ENCODE peak calls at places on chromosomes 16 and 17, in seven cellular contexts. One of them, this sample, is unnamed.

GRCh38 chr17:76753061-76753961 is 15.4 kb downstream of the MFSD11 start:
- DNase-seq in A549: no peak
- DNase-seq in effector memory CD4-positive, alpha-beta T cell: no peak
- DNase-seq in CD8-positive, alpha-beta memory T cell: no peak
- DNase-seq in heart right ventricle: no peak
- DNase-seq in mesendoderm: no peak
- DNase-seq in sigmoid colon: no peak
- DNase-seq in this sample: no peak

GRCh38 chr17:81532490-81533287 is 4.5 kb downstream of the FSCN2 start:
- DNase-seq in A549: no peak
- DNase-seq in effector memory CD4-positive, alpha-beta T cell: no peak
- DNase-seq in CD8-positive, alpha-beta memory T cell: no peak
- DNase-seq in heart right ventricle: no peak
- DNase-seq in mesendoderm: no peak
- DNase-seq in sigmoid colon: no peak
- DNase-seq in this sample: no peak

GRCh38 chr16:72308396-72308795 is 136.4 kb upstream of the PMFBP1 start:
- DNase-seq in A549: no peak
- DNase-seq in effector memory CD4-positive, alpha-beta T cell: no peak
- DNase-seq in CD8-positive, alpha-beta memory T cell: no peak
- DNase-seq in heart right ventricle: no peak
- DNase-seq in mesendoderm: no peak
- DNase-seq in sigmoid colon: no peak
- DNase-seq in this sample: no peak

GRCh38 chr17:28982191-28982793 is 23.5 kb downstream of the SEZ6 start:
- DNase-seq in A549: no peak
- DNase-seq in effector memory CD4-positive, alpha-beta T cell: peak; percentile 55
- DNase-seq in CD8-positive, alpha-beta memory T cell: peak; percentile 53
- DNase-seq in heart right ventricle: peak; percentile 43
- DNase-seq in mesendoderm: peak; percentile 49
- DNase-seq in sigmoid colon: no peak
- DNase-seq in this sample: no peak

GRCh38 chr17:29640981-29641642 is 18.4 kb upstream of the CORO6 start:
- DNase-seq in A549: no peak
- DNase-seq in effector memory CD4-positive, alpha-beta T cell: no peak
- DNase-seq in CD8-positive, alpha-beta memory T cell: no peak
- DNase-seq in heart right ventricle: peak; percentile 35
- DNase-seq in mesendoderm: no peak
- DNase-seq in sigmoid colon: no peak
- DNase-seq in this sample: no peak

GRCh38 chr16:7083086-7083485 is 249.6 kb upstream of the RBFOX1 start:
- DNase-seq in A549: no peak
- DNase-seq in effector memory CD4-positive, alpha-beta T cell: no peak
- DNase-seq in CD8-positive, alpha-beta memory T cell: no peak
- DNase-seq in heart right ventricle: no peak
- DNase-seq in mesendoderm: no peak
- DNase-seq in sigmoid colon: no peak
- DNase-seq in this sample: no peak

GRCh38 chr16:35552763-35553162 is 2093.4 kb downstream of the TP53TG3F start:
- DNase-seq in A549: no peak
- DNase-seq in effector memory CD4-positive, alpha-beta T cell: no peak
- DNase-seq in CD8-positive, alpha-beta memory T cell: no peak
- DNase-seq in heart right ventricle: no peak
- DNase-seq in mesendoderm: no peak
- DNase-seq in sigmoid colon: no peak
- DNase-seq in this sample: no peak

GRCh38 chr17:45666641-45667040 is 117.5 kb upstream of the CRHR1 start:
- DNase-seq in A549: no peak
- DNase-seq in effector memory CD4-positive, alpha-beta T cell: no peak
- DNase-seq in CD8-positive, alpha-beta memory T cell: no peak
- DNase-seq in heart right ventricle: no peak
- DNase-seq in mesendoderm: no peak
- DNase-seq in sigmoid colon: no peak
- DNase-seq in this sample: no peak

GRCh38 chr17:65183736-65184135 is 46.6 kb downstream of the RGS9 start:
- DNase-seq in A549: peak; percentile 35
- DNase-seq in effector memory CD4-positive, alpha-beta T cell: no peak
- DNase-seq in CD8-positive, alpha-beta memory T cell: no peak
- DNase-seq in heart right ventricle: no peak
- DNase-seq in mesendoderm: peak; percentile 98
- DNase-seq in sigmoid colon: no peak
- DNase-seq in this sample: peak; percentile 31

GRCh38 chr17:41131979-41132378 is 8.0 kb upstream of the KRTAP4-12 start:
- DNase-seq in A549: no peak
- DNase-seq in effector memory CD4-positive, alpha-beta T cell: no peak
- DNase-seq in CD8-positive, alpha-beta memory T cell: no peak
- DNase-seq in heart right ventricle: no peak
- DNase-seq in mesendoderm: no peak
- DNase-seq in sigmoid colon: no peak
- DNase-seq in this sample: no peak

GRCh38 chr16:67546761-67547422 is 15.4 kb upstream of the CTCF start:
- DNase-seq in A549: peak; percentile 85
- DNase-seq in effector memory CD4-positive, alpha-beta T cell: peak; percentile 65
- DNase-seq in CD8-positive, alpha-beta memory T cell: peak; percentile 67
- DNase-seq in heart right ventricle: peak; percentile 72
- DNase-seq in mesendoderm: peak; percentile 86
- DNase-seq in sigmoid colon: peak; percentile 85
- DNase-seq in this sample: peak; percentile 58

GRCh38 chr17:29931253-29931932 is 1.4 kb upstream of the SSH2 start:
- DNase-seq in A549: peak; percentile 67
- DNase-seq in effector memory CD4-positive, alpha-beta T cell: peak; percentile 59
- DNase-seq in CD8-positive, alpha-beta memory T cell: peak; percentile 50
- DNase-seq in heart right ventricle: peak; percentile 71
- DNase-seq in mesendoderm: peak; percentile 62
- DNase-seq in sigmoid colon: peak; percentile 81
- DNase-seq in this sample: peak; percentile 62

GRCh38 chr16:78744796-78745464 is 645.5 kb downstream of the WWOX start:
- DNase-seq in A549: no peak
- DNase-seq in effector memory CD4-positive, alpha-beta T cell: no peak
- DNase-seq in CD8-positive, alpha-beta memory T cell: no peak
- DNase-seq in heart right ventricle: no peak
- DNase-seq in mesendoderm: no peak
- DNase-seq in sigmoid colon: no peak
- DNase-seq in this sample: no peak

GRCh38 chr16:56871172-56871593 is 6.2 kb downstream of the SLC12A3 start:
- DNase-seq in A549: no peak
- DNase-seq in effector memory CD4-positive, alpha-beta T cell: no peak
- DNase-seq in CD8-positive, alpha-beta memory T cell: no peak
- DNase-seq in heart right ventricle: no peak
- DNase-seq in mesendoderm: no peak
- DNase-seq in sigmoid colon: no peak
- DNase-seq in this sample: peak; percentile 66

GRCh38 chr16:60792437-60792836 is 1243.8 kb downstream of the CDH8 start:
- DNase-seq in A549: no peak
- DNase-seq in effector memory CD4-positive, alpha-beta T cell: no peak
- DNase-seq in CD8-positive, alpha-beta memory T cell: no peak
- DNase-seq in heart right ventricle: no peak
- DNase-seq in mesendoderm: no peak
- DNase-seq in sigmoid colon: no peak
- DNase-seq in this sample: no peak

GRCh38 chr16:82043680-82044584 is 8.9 kb downstream of the HSD17B2 start:
- DNase-seq in A549: no peak
- DNase-seq in effector memory CD4-positive, alpha-beta T cell: no peak
- DNase-seq in CD8-positive, alpha-beta memory T cell: no peak
- DNase-seq in heart right ventricle: no peak
- DNase-seq in mesendoderm: no peak
- DNase-seq in sigmoid colon: no peak
- DNase-seq in this sample: peak; percentile 74

GRCh38 chr17:17109896-17110295 is 67.6 kb downstream of the MPRIP start:
- DNase-seq in A549: no peak
- DNase-seq in effector memory CD4-positive, alpha-beta T cell: peak; percentile 21
- DNase-seq in CD8-positive, alpha-beta memory T cell: peak; percentile 34
- DNase-seq in heart right ventricle: no peak
- DNase-seq in mesendoderm: no peak
- DNase-seq in sigmoid colon: no peak
- DNase-seq in this sample: no peak

GRCh38 chr17:65078441-65079160 is 22.1 kb upstream of the GNA13 start:
- DNase-seq in A549: no peak
- DNase-seq in effector memory CD4-positive, alpha-beta T cell: no peak
- DNase-seq in CD8-positive, alpha-beta memory T cell: no peak
- DNase-seq in heart right ventricle: no peak
- DNase-seq in mesendoderm: no peak
- DNase-seq in sigmoid colon: peak; percentile 74
- DNase-seq in this sample: peak; percentile 72

GRCh38 chr16:67187175-67187900 is 2.6 kb downstream of the EXOC3L1 start:
- DNase-seq in A549: no peak
- DNase-seq in effector memory CD4-positive, alpha-beta T cell: no peak
- DNase-seq in CD8-positive, alpha-beta memory T cell: no peak
- DNase-seq in heart right ventricle: no peak
- DNase-seq in mesendoderm: no peak
- DNase-seq in sigmoid colon: no peak
- DNase-seq in this sample: no peak

DNA sequence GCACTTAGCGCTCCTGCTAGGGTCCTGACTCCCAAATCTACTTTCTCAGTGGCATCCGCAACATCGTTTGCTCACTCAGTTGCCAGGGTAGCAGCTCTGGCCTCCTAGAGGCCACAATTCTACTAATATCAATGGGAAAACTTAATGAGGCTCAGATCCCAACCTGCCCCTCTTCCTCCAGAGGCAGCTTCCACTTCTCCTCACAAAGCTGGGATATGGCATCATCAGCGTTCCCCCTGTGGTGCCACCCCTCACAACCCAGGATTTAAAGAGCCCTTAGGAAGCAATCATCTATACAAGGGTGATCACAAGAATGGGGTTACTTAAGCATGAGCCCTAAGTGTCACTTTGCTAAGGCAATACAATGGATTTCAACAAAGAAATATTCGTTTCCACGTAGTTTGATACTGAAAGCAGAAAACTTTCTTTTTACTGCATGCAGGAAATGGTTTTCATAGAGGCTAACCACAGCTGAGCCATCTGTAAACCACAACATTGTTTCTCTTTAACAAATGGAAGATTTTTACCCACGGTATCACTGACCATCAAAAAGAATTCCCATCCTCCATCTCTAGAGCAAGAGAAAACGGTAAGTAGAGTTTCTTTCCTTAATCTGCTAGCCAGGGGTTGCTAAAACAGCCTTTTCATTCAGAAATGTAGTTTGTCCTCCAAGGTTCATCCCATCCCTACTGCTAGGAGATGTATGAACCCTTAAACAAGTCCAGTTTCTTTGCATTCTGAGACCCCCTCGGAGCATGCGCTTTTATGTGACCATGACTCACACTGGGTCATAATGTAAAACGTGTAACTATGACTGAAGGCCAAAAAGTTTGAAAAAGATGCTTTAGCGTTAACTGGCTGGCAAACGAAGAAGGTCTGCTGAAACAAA is 68.3 kb upstream of the BCAR1 start:
- DNase-seq in A549: no peak
- DNase-seq in effector memory CD4-positive, alpha-beta T cell: no peak
- DNase-seq in CD8-positive, alpha-beta memory T cell: no peak
- DNase-seq in heart right ventricle: no peak
- DNase-seq in mesendoderm: no peak
- DNase-seq in sigmoid colon: no peak
- DNase-seq in this sample: peak; percentile 75
- H3K4me3 ChIP-seq in A549: no peak overlapping the region
- H3K4me3 ChIP-seq in effector memory CD4-positive, alpha-beta T cell: peak overlapping the region; percentile 29
- H3K4me3 ChIP-seq in CD8-positive, alpha-beta memory T cell: peak overlapping the region; percentile 21
- H3K4me3 ChIP-seq in heart right ventricle: no peak overlapping the region
- H3K4me3 ChIP-seq in mesendoderm: no peak overlapping the region
- H3K4me3 ChIP-seq in sigmoid colon: no peak overlapping the region
- H3K4me3 ChIP-seq in this sample: peak overlapping the region; percentile 37

DNA sequence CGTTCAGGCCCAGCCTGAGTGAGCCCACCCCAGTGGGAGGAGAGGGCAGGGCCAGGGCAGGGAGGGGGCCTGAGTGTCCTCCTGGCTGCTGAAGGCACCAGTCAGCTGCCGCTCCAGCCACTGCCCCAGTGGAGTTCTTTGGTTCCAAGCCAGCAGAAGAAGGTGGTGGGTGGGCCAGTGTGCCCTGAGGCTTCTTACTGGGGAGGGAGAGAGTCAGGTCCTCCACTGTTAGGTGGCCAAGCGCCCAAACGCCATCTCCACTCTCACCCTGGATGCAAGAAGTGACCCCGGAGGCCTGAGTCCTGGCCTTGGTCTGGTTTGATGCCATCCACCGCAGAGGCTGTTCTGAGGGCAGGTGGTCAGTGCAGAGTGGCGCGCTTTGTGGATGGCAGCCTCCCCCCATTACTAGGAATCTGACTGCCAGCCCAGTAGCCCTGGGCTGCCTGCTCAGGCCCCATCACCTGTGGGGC is 2.2 kb downstream of the RNF213 start:
- DNase-seq in A549: no peak
- DNase-seq in effector memory CD4-positive, alpha-beta T cell: no peak
- DNase-seq in CD8-positive, alpha-beta memory T cell: no peak
- DNase-seq in heart right ventricle: no peak
- DNase-seq in mesendoderm: no peak
- DNase-seq in sigmoid colon: no peak
- DNase-seq in this sample: no peak
- H3K4me3 ChIP-seq in A549: peak overlapping the region; percentile 94
- H3K4me3 ChIP-seq in effector memory CD4-positive, alpha-beta T cell: peak overlapping the region; percentile 77
- H3K4me3 ChIP-seq in CD8-positive, alpha-beta memory T cell: peak overlapping the region; percentile 98
- H3K4me3 ChIP-seq in heart right ventricle: peak overlapping the region; percentile 61
- H3K4me3 ChIP-seq in mesendoderm: no peak overlapping the region
- H3K4me3 ChIP-seq in sigmoid colon: peak overlapping the region; percentile 42
- H3K4me3 ChIP-seq in this sample: peak overlapping the region; percentile 95

GRCh38 chr17:75396025-75396424 is 9.5 kb downstream of the GRB2 start:
- DNase-seq in A549: no peak
- DNase-seq in effector memory CD4-positive, alpha-beta T cell: no peak
- DNase-seq in CD8-positive, alpha-beta memory T cell: no peak
- DNase-seq in heart right ventricle: no peak
- DNase-seq in mesendoderm: no peak
- DNase-seq in sigmoid colon: no peak
- DNase-seq in this sample: no peak
- H3K4me3 ChIP-seq in A549: no peak overlapping the region
- H3K4me3 ChIP-seq in effector memory CD4-positive, alpha-beta T cell: no peak overlapping the region
- H3K4me3 ChIP-seq in CD8-positive, alpha-beta memory T cell: no peak overlapping the region
- H3K4me3 ChIP-seq in heart right ventricle: no peak overlapping the region
- H3K4me3 ChIP-seq in mesendoderm: no peak overlapping the region
- H3K4me3 ChIP-seq in sigmoid colon: no peak overlapping the region
- H3K4me3 ChIP-seq in this sample: no peak overlapping the region

GRCh38 chr17:6557040-6557438 is 684 bp upstream of the PITPNM3 start:
- DNase-seq in A549: no peak
- DNase-seq in effector memory CD4-positive, alpha-beta T cell: no peak
- DNase-seq in CD8-positive, alpha-beta memory T cell: no peak
- DNase-seq in heart right ventricle: no peak
- DNase-seq in mesendoderm: no peak
- DNase-seq in sigmoid colon: no peak
- DNase-seq in this sample: no peak
- H3K4me3 ChIP-seq in A549: peak overlapping the region; percentile 82
- H3K4me3 ChIP-seq in effector memory CD4-positive, alpha-beta T cell: peak overlapping the region; percentile 4
- H3K4me3 ChIP-seq in CD8-positive, alpha-beta memory T cell: no peak overlapping the region
- H3K4me3 ChIP-seq in heart right ventricle: peak overlapping the region; percentile 31
- H3K4me3 ChIP-seq in mesendoderm: no peak overlapping the region
- H3K4me3 ChIP-seq in sigmoid colon: peak overlapping the region; percentile 92
- H3K4me3 ChIP-seq in this sample: no peak overlapping the region